ENCODE peak calls at places on chromosomes 12 and 14, in four cellular contexts. W is T-helper 1 cell, X is 8988T, G is CMK. P is an unnamed sample.

GRCh38 chr12:26471560-26471959 is 276.2 kb downstream of the SSPN start:
- DNase-seq in W (no peak), G (no peak), X (no peak), P (peak; percentile 68)

GRCh38 chr12:129305851-129306250 is 452.6 kb downstream of the GLT1D1 start:
- DNase-seq in X (no peak), W (no peak), G (no peak), P (no peak)

GRCh38 chr12:101570022-101570421 is 24.7 kb upstream of the MYBPC1 start:
- DNase-seq in G (no peak), X (no peak), W (no peak), P (peak; percentile 35)

GRCh38 chr12:68237523-68238070 is 12.0 kb upstream of the IL26 start:
- DNase-seq in W (no peak), X (no peak), G (no peak), P (no peak)

GRCh38 chr12:20507711-20508110 is 139.4 kb downstream of the PDE3A start:
- DNase-seq in W (no peak), X (no peak), G (no peak), P (no peak)

GRCh38 chr14:72736348-72736747 is 157.6 kb downstream of the DPF3 start:
- DNase-seq in W (no peak), G (no peak), X (no peak), P (peak; percentile 90)

GRCh38 chr12:132284618-132285310 is 44.6 kb downstream of the GALNT9 start:
- DNase-seq in G (no peak), W (no peak), X (no peak), P (no peak)

GRCh38 chr14:69828372-69828771 is 31.3 kb upstream of the SLC10A1 start:
- DNase-seq in G (no peak), X (no peak), W (no peak), P (no peak)

GRCh38 chr12:109744991-109745942 is 31.6 kb downstream of the FAM222A start:
- DNase-seq in W (no peak), X (no peak), G (peak; percentile 9), P (no peak)

GRCh38 chr12:80364056-80364455 is 80.0 kb upstream of the PTPRQ start:
- DNase-seq in W (no peak), G (no peak), X (no peak), P (peak; percentile 23)

GRCh38 chr14:68749487-68750475 is 43.1 kb downstream of the ZFP36L1 start:
- DNase-seq in G (no peak), W (no peak), X (no peak), P (no peak)

GRCh38 chr12:104436790-104437189 is 20.0 kb upstream of the CHST11 start:
- DNase-seq in G (no peak), W (no peak), X (no peak), P (no peak)

GRCh38 chr12:94149781-94150482 is 1.6 kb downstream of the PLXNC1 start:
- DNase-seq in W (no peak), X (no peak), G (no peak), P (no peak)

GRCh38 chr12:108468149-108468968 is 46.7 kb upstream of the FICD start:
- DNase-seq in X (no peak), G (no peak), W (no peak), P (peak; percentile 33)

GRCh38 chr14:68039593-68039992 is 220.0 kb downstream of the RAD51B start:
- DNase-seq in G (no peak), X (no peak), W (no peak), P (peak; percentile 4)

GRCh38 chr12:102730996-102731395 is 186.0 kb downstream of the PAH start:
- DNase-seq in X (no peak), W (no peak), G (no peak), P (no peak)

GRCh38 chr14:54737132-54737711 is 165.4 kb downstream of the GCH1 start:
- DNase-seq in G (no peak), W (no peak), X (no peak), P (peak; percentile 73)

GRCh38 chr14:77337880-77338279 is 17.0 kb downstream of the GSTZ1 start:
- DNase-seq in X (no peak), G (no peak), W (no peak), P (no peak)

GRCh38 chr14:23573384-23573783 is 5.2 kb downstream of the JPH4 start:
- DNase-seq in W (no peak), X (no peak), G (no peak), P (no peak)

GRCh38 chr14:56271988-56272387 is 153.8 kb downstream of the PELI2 start:
- DNase-seq in W (no peak), X (no peak), G (no peak), P (peak; percentile 85)

GRCh38 chr12:63919758-63920157 is 75.3 kb downstream of the SRGAP1 start:
- DNase-seq in G (no peak), W (no peak), X (no peak), P (no peak)

GRCh38 chr12:119870462-119870861 is 6.7 kb downstream of the CIT start:
- DNase-seq in X (no peak), W (no peak), G (no peak), P (peak; percentile 30)

GRCh38 chr12:89163918-89164317 is 188.4 kb downstream of the DUSP6 start:
- DNase-seq in W (no peak), X (no peak), G (no peak), P (no peak)

GRCh38 chr12:64181504-64182291 is 40.4 kb downstream of the KICS2 start:
- DNase-seq in G (no peak), W (no peak), X (no peak), P (peak; percentile 97)

GRCh38 chr12:45235087-45236025 is 19.5 kb downstream of the ANO6 start:
- DNase-seq in W (no peak), X (no peak), G (no peak), P (peak; percentile 79)

GRCh38 chr12:124233041-124233836 is 61.7 kb upstream of the RFLNA start:
- DNase-seq in X (peak; percentile 55), G (no peak), W (no peak), P (peak; percentile 88)

GRCh38 chr12:67667276-67668073 is 18.9 kb downstream of the DYRK2 start:
- DNase-seq in W (no peak), X (no peak), G (no peak), P (no peak)

GRCh38 chr12:92061061-92061460 is 84.6 kb downstream of the BTG1 start:
- DNase-seq in X (no peak), G (no peak), W (no peak), P (no peak)